ENCODE peak calls at places on chromosomes 13 and 19, in nine cellular contexts. H is astrocyte of the spinal cord, T is fibroblast of lung, C is epithelial cell of esophagus, D is A549, M is stomach, Y is fibroblast of pulmonary artery, N is dorsolateral prefrontal cortex, U is PC-9. R is an unnamed sample.
A peak's percentile ranks its signal among the peaks of the same experiment; 100 is the strongest.

GRCh38 chr19:13574933-13575332 is 68.7 kb upstream of the CACNA1A start:
- DNase-seq in N (no peak), C (no peak), H (no peak), U (no peak), Y (no peak), M (no peak), T (no peak), D (peak; percentile 12), R (no peak)

GRCh38 chr13:38657191-38657590 is 29.7 kb upstream of the FREM2 start:
- DNase-seq in T (peak; percentile 20), Y (peak; percentile 42), C (peak; percentile 56), D (no peak), U (no peak), M (no peak), H (peak; percentile 43), N (no peak), R (no peak)

GRCh38 chr19:39128511-39129079 is 3.0 kb downstream of the PAK4 start:
- DNase-seq in D (no peak), C (no peak), N (no peak), T (no peak), Y (no peak), M (no peak), H (no peak), U (no peak), R (no peak)

GRCh38 chr13:112117258-112117954 is 50.5 kb downstream of the SOX1 start:
- DNase-seq in U (no peak), N (no peak), M (peak; percentile 16), H (no peak), D (no peak), T (no peak), C (no peak), Y (no peak), R (no peak)

GRCh38 chr13:24341439-24341838 is 32.1 kb downstream of the C1QTNF9 start:
- DNase-seq in D (no peak), N (no peak), H (peak; percentile 2), Y (no peak), T (peak; percentile 7), M (peak; percentile 60), C (peak; percentile 55), U (no peak), R (no peak)

GRCh38 chr13:97266734-97267417 is 44.7 kb downstream of the MBNL2 start:
- DNase-seq in Y (peak; percentile 24), C (no peak), D (no peak), N (no peak), H (peak; percentile 72), U (no peak), T (no peak), M (no peak), R (no peak)

GRCh38 chr19:23762884-23763711 is 4.4 kb upstream of the ZNF681 start:
- DNase-seq in Y (peak; percentile 48), C (peak; percentile 79), T (peak; percentile 48), U (peak; percentile 91), M (peak; percentile 90), N (peak; percentile 91), H (peak; percentile 57), D (no peak), R (peak; percentile 79)

GRCh38 chr19:13100031-13100588 is 2.5 kb downstream of the LYL1 start:
- DNase-seq in Y (no peak), N (no peak), M (no peak), U (no peak), C (no peak), D (no peak), T (no peak), H (no peak), R (no peak)

GRCh38 chr19:27736225-27736624 is 1476.7 kb downstream of the UQCRFS1 start:
- DNase-seq in T (no peak), H (no peak), C (no peak), D (no peak), U (no peak), Y (no peak), N (no peak), M (no peak), R (no peak)

GRCh38 chr13:40164137-40164536 is 502.3 kb downstream of the FOXO1 start:
- DNase-seq in Y (peak; percentile 36), U (peak; percentile 42), H (no peak), C (peak; percentile 50), T (peak; percentile 42), N (no peak), D (peak; percentile 9), M (no peak), R (no peak)

GRCh38 chr19:33473644-33474305 is 47.8 kb downstream of the PEPD start:
- DNase-seq in U (no peak), T (no peak), N (no peak), H (peak; percentile 75), C (no peak), M (no peak), Y (peak; percentile 47), D (no peak), R (no peak)

GRCh38 chr19:3233831-3234230 is 9.4 kb downstream of the CELF5 start:
- DNase-seq in N (no peak), C (no peak), M (no peak), T (no peak), D (no peak), H (no peak), U (no peak), Y (no peak), R (no peak)

GRCh38 chr13:27371932-27372331 is 52.5 kb upstream of the GTF3A start:
- DNase-seq in C (no peak), N (no peak), T (no peak), U (no peak), H (no peak), Y (no peak), M (no peak), D (no peak), R (no peak)

GRCh38 chr19:31300406-31300805 is 48.8 kb downstream of the TSHZ3 start:
- DNase-seq in C (no peak), N (no peak), Y (no peak), U (no peak), D (no peak), M (no peak), H (no peak), T (no peak), R (no peak)

GRCh38 chr19:4069331-4069959 is 2.7 kb upstream of the ZBTB7A start:
- DNase-seq in H (no peak), M (no peak), T (no peak), D (no peak), U (no peak), Y (no peak), C (no peak), N (no peak), R (no peak)

GRCh38 chr19:14383898-14384669 is 2.8 kb downstream of the ADGRE5 start:
- DNase-seq in M (no peak), C (peak; percentile 47), T (peak; percentile 49), H (peak; percentile 34), Y (peak; percentile 45), N (peak; percentile 66), U (no peak), D (no peak), R (no peak)

GRCh38 chr19:42325896-42326771 is 699 bp downstream of the MEGF8 start:
- DNase-seq in N (no peak), U (no peak), C (no peak), H (no peak), Y (no peak), T (no peak), M (peak; percentile 28), D (peak; percentile 59), R (no peak)
- TF ChIP-seq CTCF in N (no peak), U (no peak), C (no peak), H (no peak), Y (no peak), T (no peak), M (no peak), D (peak; percentile 43), R (no peak)

DNA sequence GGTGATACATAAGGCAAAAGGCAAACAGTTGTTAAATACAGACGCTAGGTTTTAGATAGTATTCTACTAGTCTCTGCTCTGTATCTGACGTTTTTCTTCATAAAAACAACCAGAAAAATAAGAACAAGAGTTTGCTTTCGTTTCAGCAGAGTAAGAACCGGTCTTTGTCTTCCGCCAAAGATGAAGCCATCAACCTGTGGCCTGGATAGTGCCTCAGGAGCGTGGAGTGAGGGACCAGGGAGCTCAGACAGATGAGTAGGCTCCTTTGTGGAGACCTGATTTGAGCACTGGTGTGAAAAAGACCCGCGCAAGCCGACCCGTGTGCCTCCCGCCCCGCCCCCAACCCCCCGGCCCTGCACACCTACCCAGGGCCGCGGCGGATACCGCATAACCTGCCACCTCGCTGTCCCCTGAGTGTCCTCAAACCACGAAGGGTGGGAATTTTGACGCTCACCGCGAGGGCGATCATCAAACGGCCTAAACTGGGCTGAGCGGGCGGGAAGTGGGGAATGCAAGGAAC is 969 bp upstream of the LMO7 start:
- DNase-seq in C (no peak), T (no peak), H (peak; percentile 48), D (no peak), N (no peak), M (no peak), U (no peak), Y (no peak), R (no peak)
- TF ChIP-seq CTCF in C (no peak), T (no peak), H (no peak), D (no peak), N (no peak), M (no peak), U (no peak), Y (no peak), R (no peak)

DNA sequence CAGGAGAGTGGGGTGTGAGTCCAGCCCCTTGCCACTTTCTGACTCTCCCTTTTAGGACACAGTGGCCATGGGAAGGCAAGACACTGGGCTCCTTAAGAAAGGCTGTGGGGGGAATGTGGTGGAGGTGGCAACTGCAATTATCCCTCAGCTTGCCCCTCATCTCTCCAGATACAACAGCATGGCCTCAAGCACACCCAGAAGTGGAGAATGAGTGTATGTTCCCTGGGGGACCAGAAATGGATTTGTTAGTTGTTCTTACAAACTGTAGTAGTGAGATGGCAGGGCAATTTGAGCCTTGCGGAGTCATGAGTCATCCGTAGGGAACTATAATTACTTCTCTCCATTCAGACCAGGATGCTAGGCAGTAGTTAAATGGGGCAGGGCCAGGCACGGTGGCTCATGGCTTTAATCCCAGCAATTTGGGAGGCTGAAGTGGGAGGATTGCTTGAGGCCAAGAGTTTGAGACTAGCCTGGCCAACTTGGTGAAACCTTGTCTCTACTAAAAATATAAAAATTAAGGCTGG is 25.6 kb upstream of the CXCL17 start:
- DNase-seq in C (peak; percentile 80), D (no peak), T (peak; percentile 57), U (peak; percentile 87), M (no peak), N (no peak), Y (peak; percentile 67), H (peak; percentile 80), R (peak; percentile 78)
- TF ChIP-seq CTCF in C (no peak), D (no peak), T (no peak), U (no peak), M (no peak), N (no peak), Y (no peak), H (no peak), R (no peak)

DNA sequence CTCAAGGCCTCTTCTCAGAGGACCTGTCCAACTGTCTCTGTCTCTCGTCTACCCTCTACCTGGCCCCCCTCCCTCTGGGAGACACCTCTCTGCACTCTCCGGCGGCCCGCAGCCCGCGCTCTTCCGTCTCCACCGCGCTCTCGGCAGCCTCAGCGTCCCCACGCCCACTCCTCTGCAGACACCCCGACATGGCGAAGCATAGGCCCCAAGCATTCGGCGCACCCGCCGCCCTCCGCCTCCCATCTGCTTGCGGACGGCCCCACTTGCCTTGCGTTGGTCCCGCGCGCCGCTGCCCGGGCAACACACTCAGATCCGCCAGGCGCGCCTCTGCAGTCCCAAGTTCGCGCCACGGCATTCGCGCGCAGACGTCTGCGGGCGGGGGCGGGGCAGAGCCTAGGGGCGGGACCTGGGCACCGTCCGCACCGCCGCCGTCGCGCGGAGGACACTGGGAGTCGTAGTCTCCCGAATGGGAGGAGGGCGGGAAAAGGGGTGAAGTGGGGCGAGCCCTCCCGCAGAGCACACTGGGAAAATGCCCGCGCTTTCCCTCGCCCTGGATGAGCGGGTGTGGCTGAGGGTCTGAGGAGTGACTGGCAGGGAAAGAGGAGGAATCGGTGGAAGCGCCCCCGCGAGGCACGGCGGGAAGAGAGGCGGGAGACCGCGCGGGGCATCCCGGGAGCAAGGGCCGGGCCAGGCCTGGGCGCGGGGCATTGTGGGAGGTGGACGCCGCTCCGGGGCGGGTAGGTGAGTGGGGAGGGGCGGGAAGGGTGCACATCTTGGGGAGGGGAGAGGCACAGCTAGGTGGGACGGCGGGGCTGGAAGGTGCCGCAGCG is at the start of the genes LIG1 and ZSWIM9:
- DNase-seq in H (peak; percentile 96), M (peak; percentile 92), T (peak; percentile 96), C (peak; percentile 95), U (peak; percentile 93), D (peak; percentile 99), N (peak; percentile 95), Y (peak; percentile 97), R (peak; percentile 93)
- TF ChIP-seq CTCF in H (peak; percentile 14), M (peak; percentile 50), T (no peak), C (no peak), U (peak; percentile 52), D (no peak), N (peak; percentile 40), Y (no peak), R (peak; percentile 29)

R was measured in foreskin keratinocyte.